ENCODE peak calls at places on chromosome 9, in eight cellular contexts. A is gastrocnemius medialis, B is pancreas, O is H1, R is cardiac muscle cell, M is GM23338, U is IMR-90, N is uterus. J is an unnamed sample.

GRCh38 chr9:91886433-91887031 is 63.5 kb downstream of the ROR2 start:
- DNase-seq in O (peak), R (no peak), U (no peak), A (no peak), B (no peak), M (peak), N (no peak), J (no peak)

GRCh38 chr9:126301985-126302603 is 24.5 kb upstream of the MVB12B start:
- DNase-seq in M (peak), A (peak), B (peak), U (peak), R (peak), O (peak), N (peak), J (peak)

GRCh38 chr9:126378761-126379160 is 52.1 kb downstream of the MVB12B start:
- DNase-seq in M (no peak), U (no peak), B (no peak), A (no peak), O (no peak), R (no peak), N (no peak), J (no peak)

GRCh38 chr9:94874316-94874715 is 147.8 kb downstream of the AOPEP start:
- DNase-seq in N (no peak), M (no peak), R (no peak), A (no peak), B (no peak), U (peak), O (peak), J (no peak)

GRCh38 chr9:88880194-88880593 is 111.1 kb upstream of the S1PR3 start:
- DNase-seq in B (no peak), U (no peak), O (no peak), M (no peak), R (no peak), A (no peak), N (no peak), J (no peak)

GRCh38 chr9:19156805-19157204 is 29.5 kb upstream of the PLIN2 start:
- DNase-seq in A (peak), N (peak), B (no peak), M (no peak), O (no peak), U (no peak), R (no peak), J (no peak)

GRCh38 chr9:22160235-22160634 is 151.1 kb upstream of the CDKN2B start:
- DNase-seq in B (no peak), A (no peak), U (peak), R (no peak), O (no peak), M (no peak), N (no peak), J (no peak)

GRCh38 chr9:82957526-82958379 is 105.2 kb downstream of the RASEF start:
- DNase-seq in M (no peak), B (no peak), N (no peak), A (no peak), O (no peak), U (no peak), R (no peak), J (no peak)

GRCh38 chr9:20732118-20732517 is 48.1 kb downstream of the FOCAD start:
- DNase-seq in A (no peak), O (no peak), B (no peak), R (no peak), N (no peak), M (no peak), U (peak), J (no peak)

GRCh38 chr9:87212563-87213154 is 265.4 kb upstream of the GAS1 start:
- DNase-seq in R (no peak), B (no peak), U (peak), M (peak), N (no peak), O (no peak), A (no peak), J (no peak)

GRCh38 chr9:73155389-73155788 is 3.7 kb downstream of the ANXA1 start:
- DNase-seq in N (no peak), O (no peak), R (no peak), U (no peak), A (no peak), M (no peak), B (no peak), J (no peak)
- H3K4me3 ChIP-seq in N (no peak), O (no peak), R (no peak), U (no peak), A (no peak), M (no peak), B (no peak), J (no peak)

GRCh38 chr9:123680382-123680781 is 249.5 kb downstream of the DENND1A start:
- DNase-seq in R (peak), N (no peak), U (no peak), O (no peak), A (no peak), M (no peak), B (no peak), J (no peak)
- H3K4me3 ChIP-seq in R (no peak), N (no peak), U (no peak), O (no peak), A (no peak), M (no peak), B (no peak), J (no peak)

DNA sequence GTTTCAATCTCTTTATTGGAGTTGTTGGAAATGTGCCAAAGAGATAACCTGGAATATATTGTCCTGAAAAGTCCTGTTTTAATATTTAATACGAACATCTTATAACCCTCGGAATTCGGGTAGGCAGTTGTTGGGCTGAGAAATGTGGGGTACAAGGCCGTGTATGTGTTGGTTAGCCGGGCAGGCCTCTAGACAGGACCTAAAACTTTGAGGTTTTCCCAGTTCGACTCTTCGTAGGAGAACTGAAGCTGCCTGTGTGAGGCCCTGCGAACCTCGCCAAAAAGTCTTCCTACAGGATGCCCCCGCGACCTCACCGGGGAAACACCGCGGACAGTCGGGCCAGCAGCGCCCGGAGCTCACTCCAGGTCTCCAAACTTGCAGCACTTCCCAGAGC is 583 bp upstream of the TJP2 start:
- DNase-seq in B (no peak), O (no peak), R (no peak), N (no peak), M (peak), U (no peak), A (no peak), J (no peak)
- H3K4me3 ChIP-seq in B (peak), O (peak), R (peak), N (peak), M (peak), U (peak), A (peak), J (no peak)

GRCh38 chr9:29211681-29212589 is 1638.7 kb upstream of the C9orf72 start:
- DNase-seq in U (no peak), A (no peak), M (peak), R (peak), N (peak), O (peak), B (peak), J (peak)
- H3K4me3 ChIP-seq in U (no peak), A (no peak), M (peak), R (peak), N (peak), O (peak), B (peak), J (no peak)